ENCODE peak calls at places on chromosomes 13 and 19, in six cellular contexts. G is activated effector memory CD4-positive, alpha-beta T cell treated with anti-CD3 and anti-CD28 coated beads, Interleukin-2, amount 50 U/mL, for 16 hours; S is activated T-cell treated with anti-CD3 and anti-CD28 coated beads for 24 hours; F is stimulated activated CD8-positive, alpha-beta memory T cell treated with anti-CD3 and anti-CD28 coated beads, Interleukin-2, amount 100 ng/mL, for 1 hour; Q is anterior cingulate cortex; D is HT-29. J is an unnamed sample.
A peak's percentile ranks its signal among the peaks of the same experiment; 100 is the strongest.

GRCh38 chr13:70703755-70704154 is 595.5 kb upstream of the KLHL1 start:
- DNase-seq in G (no peak), S (no peak), F (no peak), Q (no peak), D (no peak), J (no peak)

GRCh38 chr19:1446713-1447564 is 3.0 kb upstream of the APC2 start:
- DNase-seq in G (no peak), S (no peak), F (no peak), Q (peak; percentile 18), D (peak; percentile 26), J (no peak)

GRCh38 chr19:5952193-5953033 is 25.5 kb downstream of the RANBP3 start:
- DNase-seq in G (no peak), S (no peak), F (no peak), Q (no peak), D (no peak), J (no peak)

GRCh38 chr13:38980628-38981078 is 10.0 kb downstream of the STOML3 start:
- DNase-seq in G (no peak), S (no peak), F (no peak), Q (no peak), D (no peak), J (no peak)

GRCh38 chr19:40355975-40356680 is 7.6 kb downstream of the PLD3 start:
- DNase-seq in G (no peak), S (no peak), F (no peak), Q (no peak), D (no peak), J (no peak)

GRCh38 chr19:50496189-50497029 is 14.6 kb downstream of the JOSD2 start:
- DNase-seq in G (peak; percentile 52), S (no peak), F (no peak), Q (peak; percentile 84), D (peak; percentile 82), J (peak; percentile 97)

GRCh38 chr13:45521292-45521691 is 56.6 kb downstream of the COG3 start:
- DNase-seq in G (no peak), S (no peak), F (no peak), Q (no peak), D (no peak), J (no peak)

GRCh38 chr13:65882810-65883209 is 1347.3 kb downstream of the PCDH9 start:
- DNase-seq in G (no peak), S (no peak), F (no peak), Q (no peak), D (no peak), J (no peak)

GRCh38 chr19:55418185-55418584 is 10.6 kb upstream of the UBE2S start:
- DNase-seq in G (peak; percentile 73), S (peak; percentile 44), F (peak; percentile 20), Q (peak; percentile 35), D (peak; percentile 95), J (peak; percentile 80)

GRCh38 chr19:1213391-1214286 is 8.1 kb downstream of the STK11 start:
- DNase-seq in G (peak; percentile 83), S (no peak), F (no peak), Q (peak; percentile 37), D (no peak), J (peak; percentile 59)

GRCh38 chr19:13120817-13121216 is 2.8 kb downstream of the NACC1 start:
- DNase-seq in G (no peak), S (no peak), F (no peak), Q (no peak), D (no peak), J (no peak)

GRCh38 chr13:33611016-33611805 is 206.7 kb upstream of the RFC3 start:
- DNase-seq in G (no peak), S (no peak), F (no peak), Q (peak; percentile 61), D (no peak), J (peak; percentile 80)

GRCh38 chr13:99505814-99506269 is 4.6 kb downstream of the TM9SF2 start:
- DNase-seq in G (no peak), S (no peak), F (no peak), Q (no peak), D (no peak), J (no peak)

GRCh38 chr13:60412909-60413616 is 16.0 kb downstream of the TDRD3 start:
- DNase-seq in G (no peak), S (no peak), F (no peak), Q (no peak), D (no peak), J (no peak)

GRCh38 chr19:33048806-33049676 is 15.6 kb downstream of the RHPN2 start:
- DNase-seq in G (no peak), S (no peak), F (no peak), Q (no peak), D (peak; percentile 81), J (no peak)

GRCh38 chr13:24035411-24035810 is 125.1 kb upstream of the SPATA13 start:
- DNase-seq in G (no peak), S (no peak), F (no peak), Q (no peak), D (peak; percentile 54), J (no peak)

GRCh38 chr13:25965596-25965995 is 86.2 kb downstream of the SHISA2 start:
- DNase-seq in G (no peak), S (no peak), F (no peak), Q (no peak), D (no peak), J (no peak)